ENCODE peak calls at places on chromosomes 12 and 14, in six cellular contexts. B is NCI-H524, E is heart left ventricle, T is hepatic stellate cell, Y is SW480, S is fibroblast of lung. W is an unnamed sample.
A peak's percentile ranks its signal among the peaks of the same experiment; 100 is the strongest.

GRCh38 chr12:84070311-84070710 is 842.3 kb downstream of the SLC6A15 start:
- DNase-seq in B (no peak), E (peak; percentile 19), Y (no peak), S (peak; percentile 79), T (no peak), W (no peak)

GRCh38 chr14:67527756-67528155 is 5.3 kb upstream of the PLEKHH1 start:
- DNase-seq in B (no peak), S (no peak), E (no peak), T (no peak), Y (no peak), W (no peak)

GRCh38 chr12:131074221-131075083 is 120.7 kb downstream of the ADGRD1 start:
- DNase-seq in B (no peak), S (no peak), E (peak; percentile 72), T (no peak), Y (peak; percentile 81), W (peak; percentile 76)

GRCh38 chr12:92030618-92031017 is 115.0 kb downstream of the BTG1 start:
- DNase-seq in T (no peak), E (no peak), Y (no peak), S (peak; percentile 88), B (no peak), W (no peak)

GRCh38 chr12:132385375-132385774 is 56.0 kb upstream of the GALNT9 start:
- DNase-seq in E (no peak), Y (no peak), B (no peak), S (no peak), T (no peak), W (no peak)

GRCh38 chr14:59251811-59252771 is 63.6 kb downstream of the DAAM1 start:
- DNase-seq in S (no peak), B (no peak), T (peak; percentile 37), Y (no peak), E (no peak), W (no peak)

GRCh38 chr12:108640802-108641445 is 7.2 kb upstream of the SELPLG start:
- DNase-seq in Y (no peak), T (no peak), S (no peak), B (peak; percentile 47), E (peak; percentile 61), W (no peak)

GRCh38 chr12:9134981-9135628 is 19.4 kb upstream of the A2M start:
- DNase-seq in E (peak; percentile 33), S (peak; percentile 92), B (no peak), T (no peak), Y (peak; percentile 52), W (no peak)

GRCh38 chr12:19439059-19440018 is at the start of gene AEBP2:
- DNase-seq in S (peak; percentile 97), B (peak; percentile 71), T (peak; percentile 95), E (peak; percentile 97), Y (peak; percentile 91), W (peak; percentile 91)

GRCh38 chr12:107436376-107436775 is 249.2 kb upstream of the PWP1 start:
- DNase-seq in T (peak; percentile 44), S (peak; percentile 28), B (no peak), Y (peak; percentile 46), E (no peak), W (no peak)

GRCh38 chr14:79090781-79091180 is 920.6 kb downstream of the NRXN3 start:
- DNase-seq in B (no peak), Y (no peak), T (no peak), E (no peak), S (no peak), W (no peak)

GRCh38 chr12:127270193-127270592 is 996.8 kb upstream of the TMEM132C start:
- DNase-seq in Y (no peak), T (no peak), B (no peak), E (no peak), S (peak; percentile 14), W (no peak)

GRCh38 chr12:104219908-104220404 is 4.4 kb downstream of the TXNRD1 start:
- DNase-seq in S (peak; percentile 81), T (peak; percentile 48), B (no peak), Y (peak; percentile 86), E (no peak), W (no peak)

GRCh38 chr12:111467862-111468245 is 62.1 kb downstream of the SH2B3 start:
- DNase-seq in Y (no peak), S (peak; percentile 92), E (no peak), T (no peak), B (no peak), W (no peak)

GRCh38 chr12:6606331-6607131 is 648 bp downstream of the CHD4 start:
- DNase-seq in B (no peak), S (peak; percentile 34), T (peak; percentile 73), E (peak; percentile 89), Y (no peak), W (peak; percentile 67)

GRCh38 chr12:121110211-121110940 is 22.3 kb upstream of the P2RX7 start:
- DNase-seq in S (peak; percentile 78), Y (peak; percentile 54), B (peak; percentile 27), T (peak; percentile 45), E (peak; percentile 60), W (peak; percentile 65)

GRCh38 chr12:78584695-78585094 is 279.9 kb upstream of the SYT1 start:
- DNase-seq in E (no peak), Y (no peak), T (peak; percentile 0), S (peak; percentile 11), B (no peak), W (no peak)

GRCh38 chr12:53236443-53237111 is 4.6 kb upstream of the RARG start:
- DNase-seq in B (no peak), E (no peak), T (no peak), S (no peak), Y (no peak), W (no peak)

GRCh38 chr12:78698747-78699146 is 165.8 kb upstream of the SYT1 start:
- DNase-seq in B (no peak), E (no peak), Y (peak; percentile 28), S (no peak), T (no peak), W (no peak)

GRCh38 chr14:71166434-71166833 is 259.2 kb downstream of the PCNX1 start:
- DNase-seq in E (no peak), Y (peak; percentile 47), B (peak; percentile 54), T (peak; percentile 80), S (peak; percentile 70), W (no peak)

GRCh38 chr14:66359500-66359899 is 126.7 kb upstream of the CCDC196 start:
- DNase-seq in S (peak; percentile 75), T (peak; percentile 12), B (peak; percentile 92), E (no peak), Y (peak; percentile 53), W (no peak)

GRCh38 chr14:32435411-32435810 is 106.3 kb downstream of the AKAP6 start:
- DNase-seq in S (no peak), B (no peak), T (no peak), Y (no peak), E (no peak), W (no peak)

GRCh38 chr12:120687570-120688289 is 781 bp downstream of the MLEC start:
- DNase-seq in B (no peak), S (no peak), Y (no peak), T (no peak), E (no peak), W (no peak)

GRCh38 chr12:114732426-114733030 is 48.6 kb upstream of the TBX3 start:
- DNase-seq in Y (no peak), S (no peak), T (no peak), B (no peak), E (no peak), W (no peak)

GRCh38 chr12:43655586-43655985 is 103.0 kb downstream of the PUS7L start:
- DNase-seq in Y (peak; percentile 28), T (no peak), E (no peak), S (peak; percentile 57), B (no peak), W (no peak)

GRCh38 chr14:73833530-73834257 is 17.9 kb upstream of the PTGR2 start:
- DNase-seq in T (no peak), Y (no peak), E (peak; percentile 57), S (peak; percentile 76), B (no peak), W (no peak)